ENCODE peak calls at places on chromosomes 16 and 17, in five cellular contexts. One of them, this sample, is unnamed.

GRCh38 chr17:32283745-32284207 is 18.1 kb downstream of the RHBDL3 start:
- DNase-seq in sigmoid colon: no peak
- DNase-seq in K562: no peak
- DNase-seq in transverse colon: no peak
- DNase-seq in stomach: no peak
- DNase-seq in this sample: no peak

GRCh38 chr16:48608871-48609452 is 1.0 kb downstream of the N4BP1 start:
- DNase-seq in sigmoid colon: no peak
- DNase-seq in K562: no peak
- DNase-seq in transverse colon: no peak
- DNase-seq in stomach: peak
- DNase-seq in this sample: no peak

GRCh38 chr16:27109666-27110523 is 43.2 kb downstream of the C16orf82 start:
- DNase-seq in sigmoid colon: peak
- DNase-seq in K562: peak
- DNase-seq in transverse colon: peak
- DNase-seq in stomach: peak
- DNase-seq in this sample: peak

GRCh38 chr17:17042851-17043667 is 802 bp downstream of the MPRIP start:
- DNase-seq in sigmoid colon: no peak
- DNase-seq in K562: peak
- DNase-seq in transverse colon: no peak
- DNase-seq in stomach: no peak
- DNase-seq in this sample: no peak

GRCh38 chr17:320809-321385 is 31.7 kb downstream of the RPH3AL start:
- DNase-seq in sigmoid colon: peak
- DNase-seq in K562: no peak
- DNase-seq in transverse colon: no peak
- DNase-seq in stomach: no peak
- DNase-seq in this sample: no peak

GRCh38 chr17:36814958-36815357 is 122.3 kb upstream of the LHX1 start:
- DNase-seq in sigmoid colon: no peak
- DNase-seq in K562: no peak
- DNase-seq in transverse colon: no peak
- DNase-seq in stomach: no peak
- DNase-seq in this sample: no peak

GRCh38 chr16:56246051-56246817 is 54.9 kb downstream of the GNAO1 start:
- DNase-seq in sigmoid colon: peak
- DNase-seq in K562: peak
- DNase-seq in transverse colon: no peak
- DNase-seq in stomach: no peak
- DNase-seq in this sample: peak

GRCh38 chr16:887846-888245 is 82.9 kb downstream of the LMF1 start:
- DNase-seq in sigmoid colon: peak
- DNase-seq in K562: no peak
- DNase-seq in transverse colon: no peak
- DNase-seq in stomach: no peak
- DNase-seq in this sample: no peak

GRCh38 chr17:77786740-77787505 is 171.6 kb upstream of the TNRC6C start:
- DNase-seq in sigmoid colon: no peak
- DNase-seq in K562: no peak
- DNase-seq in transverse colon: no peak
- DNase-seq in stomach: no peak
- DNase-seq in this sample: no peak

GRCh38 chr17:60327122-60327869 is 64.6 kb downstream of the USP32 start:
- DNase-seq in sigmoid colon: no peak
- DNase-seq in K562: no peak
- DNase-seq in transverse colon: no peak
- DNase-seq in stomach: no peak
- DNase-seq in this sample: no peak

DNA sequence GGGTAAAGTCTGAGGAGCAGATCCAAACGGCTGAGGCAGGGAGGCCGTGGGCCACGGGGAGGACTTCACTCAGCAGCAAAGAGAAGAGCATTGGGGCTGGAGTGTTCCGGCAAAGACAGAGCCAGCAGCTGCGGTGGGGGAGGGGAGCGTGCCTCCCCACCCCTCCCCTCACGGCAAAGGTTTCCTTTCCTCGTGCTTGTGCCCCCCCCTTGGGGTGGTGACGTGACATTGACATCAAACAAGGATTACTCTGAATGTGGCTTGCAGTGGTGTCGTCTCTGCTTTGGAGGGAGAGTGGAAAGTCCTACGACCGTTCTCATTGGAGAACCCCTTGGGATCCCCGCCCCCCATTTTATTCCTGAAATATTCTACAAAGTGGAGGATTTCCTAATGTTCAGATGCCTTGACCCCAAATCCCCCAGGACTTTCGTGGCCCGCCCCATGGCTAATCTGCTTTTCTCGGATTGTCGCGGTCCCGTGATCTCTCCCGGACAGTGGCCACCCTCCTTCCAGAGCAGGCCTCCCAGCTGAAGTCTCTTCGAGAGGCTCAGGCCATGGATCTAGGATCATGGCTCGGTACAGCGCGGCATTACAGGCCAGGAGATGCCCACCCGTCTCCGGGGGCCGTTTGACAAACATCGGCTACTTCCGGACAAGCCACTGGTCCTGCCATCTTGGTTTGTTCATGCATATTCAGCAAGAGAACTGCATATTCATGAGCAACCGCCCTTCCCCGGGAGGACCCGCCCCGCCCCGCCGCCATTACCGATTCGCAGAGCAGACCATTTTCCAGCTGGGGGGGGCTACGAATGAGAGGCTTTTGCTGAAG is 714 bp upstream of the POLR2A start:
- DNase-seq in sigmoid colon: peak
- DNase-seq in K562: peak
- DNase-seq in transverse colon: peak
- DNase-seq in stomach: peak
- DNase-seq in this sample: peak
- TF ChIP-seq EP300 in sigmoid colon: peak
- TF ChIP-seq EP300 in K562: peak
- TF ChIP-seq EP300 in transverse colon: peak
- TF ChIP-seq EP300 in stomach: peak
- TF ChIP-seq EP300 in this sample: peak

GRCh38 chr17:41583137-41584127 is 3.3 kb downstream of the KRT14 start:
- DNase-seq in sigmoid colon: no peak
- DNase-seq in K562: peak
- DNase-seq in transverse colon: peak
- DNase-seq in stomach: peak
- DNase-seq in this sample: no peak
- TF ChIP-seq CTCF in sigmoid colon: no peak
- TF ChIP-seq CTCF in K562: peak
- TF ChIP-seq CTCF in transverse colon: peak
- TF ChIP-seq CTCF in stomach: no peak
- TF ChIP-seq CTCF in this sample: no peak

DNA sequence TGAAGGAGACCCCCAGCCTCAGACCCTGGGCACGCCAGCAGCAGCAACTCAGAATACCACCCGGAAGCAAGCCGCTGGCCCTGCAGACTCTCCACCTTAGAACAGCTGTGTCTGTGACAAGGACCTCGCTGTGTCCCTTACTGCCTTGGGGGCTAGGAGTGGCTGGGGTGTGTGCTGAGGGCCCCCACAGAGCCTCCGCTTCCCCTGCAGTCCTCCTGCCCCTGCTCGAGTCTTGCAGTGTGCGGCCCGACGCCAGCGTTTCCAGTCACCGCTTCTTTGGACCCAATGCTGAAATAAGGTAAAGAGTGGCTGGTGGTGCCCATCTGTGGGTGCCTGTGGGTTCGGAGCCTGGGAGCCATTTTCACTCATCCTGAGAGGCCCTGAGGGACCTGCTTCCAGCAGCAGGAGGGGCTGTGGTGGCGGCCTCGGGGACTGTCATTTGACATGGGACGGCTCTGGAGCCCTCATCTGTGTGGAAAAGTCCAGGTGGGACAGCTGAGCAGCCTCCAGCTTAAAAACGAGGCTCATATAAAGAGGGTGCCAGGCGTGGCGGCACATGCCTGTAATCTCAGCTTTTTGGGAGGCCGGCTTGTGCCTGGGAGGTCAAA is 14.7 kb upstream of the MC1R start:
- DNase-seq in sigmoid colon: peak
- DNase-seq in K562: no peak
- DNase-seq in transverse colon: no peak
- DNase-seq in stomach: no peak
- DNase-seq in this sample: no peak
- H3K27ac ChIP-seq in sigmoid colon: no peak
- H3K27ac ChIP-seq in K562: no peak
- H3K27ac ChIP-seq in transverse colon: no peak
- H3K27ac ChIP-seq in stomach: no peak
- H3K27ac ChIP-seq in this sample: no peak

DNA sequence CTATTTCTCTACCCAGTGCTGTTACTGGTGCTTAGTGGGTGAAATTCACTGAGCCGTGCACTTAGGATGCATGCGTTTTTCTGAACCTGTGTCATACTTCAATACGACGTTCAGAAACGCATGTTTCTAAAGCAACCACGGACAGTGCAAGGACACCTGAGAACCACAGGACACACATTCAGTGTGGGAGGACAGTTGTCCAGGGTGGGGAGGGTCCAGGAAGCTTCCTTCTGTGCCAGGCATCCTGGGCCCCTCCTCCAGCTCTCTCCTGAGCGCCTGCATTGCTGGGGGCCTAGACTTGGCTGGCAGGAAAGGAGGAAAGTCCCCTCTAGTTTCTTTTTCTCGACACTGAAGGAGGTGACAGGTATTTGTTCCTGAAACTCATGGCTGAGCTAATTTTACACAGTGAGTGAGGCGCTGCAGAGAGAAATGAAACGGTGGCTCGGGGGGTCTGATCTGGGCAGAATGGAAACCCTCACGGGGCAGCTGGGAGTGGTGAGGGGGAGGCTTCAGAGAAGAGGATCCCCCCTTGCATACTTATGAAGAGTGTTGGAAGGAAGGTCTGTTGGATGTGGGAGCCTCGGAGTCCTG is 89.9 kb downstream of the IRF8 start:
- DNase-seq in sigmoid colon: peak
- DNase-seq in K562: no peak
- DNase-seq in transverse colon: peak
- DNase-seq in stomach: no peak
- DNase-seq in this sample: no peak
- TF ChIP-seq EP300 in sigmoid colon: no peak
- TF ChIP-seq EP300 in K562: no peak
- TF ChIP-seq EP300 in transverse colon: no peak
- TF ChIP-seq EP300 in stomach: no peak
- TF ChIP-seq EP300 in this sample: no peak

DNA sequence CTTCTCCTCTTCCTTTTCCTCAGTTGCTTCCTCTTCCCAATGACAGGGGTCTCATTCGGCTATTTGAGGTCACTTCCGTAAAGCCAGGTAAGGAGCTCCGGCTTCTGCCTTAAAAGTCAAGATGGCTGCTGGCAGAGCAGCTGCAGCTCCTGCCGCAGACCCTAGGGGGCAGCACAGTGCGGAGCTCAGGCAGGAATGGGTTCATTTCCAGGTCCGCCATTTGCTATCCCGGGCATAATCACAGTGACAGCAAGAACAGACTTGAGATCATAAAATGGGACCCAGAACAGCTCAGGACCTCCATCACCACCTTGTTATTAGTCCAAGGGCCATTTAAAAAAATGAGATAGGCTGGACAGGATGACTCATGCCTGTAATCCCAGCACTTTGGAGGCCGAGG is 199.5 kb downstream of the ZNF18 start:
- DNase-seq in sigmoid colon: no peak
- DNase-seq in K562: peak
- DNase-seq in transverse colon: no peak
- DNase-seq in stomach: no peak
- DNase-seq in this sample: no peak
- TF ChIP-seq CTCF in sigmoid colon: no peak
- TF ChIP-seq CTCF in K562: peak
- TF ChIP-seq CTCF in transverse colon: no peak
- TF ChIP-seq CTCF in stomach: no peak
- TF ChIP-seq CTCF in this sample: no peak

GRCh38 chr16:17304124-17304813 is 166.5 kb downstream of the XYLT1 start:
- DNase-seq in sigmoid colon: no peak
- DNase-seq in K562: no peak
- DNase-seq in transverse colon: peak
- DNase-seq in stomach: peak
- DNase-seq in this sample: no peak
- H3K27ac ChIP-seq in sigmoid colon: peak
- H3K27ac ChIP-seq in K562: no peak
- H3K27ac ChIP-seq in transverse colon: peak
- H3K27ac ChIP-seq in stomach: peak
- H3K27ac ChIP-seq in this sample: no peak

GRCh38 chr16:15516609-15517008 is 82.2 kb downstream of the BMERB1 start:
- DNase-seq in sigmoid colon: no peak
- DNase-seq in K562: no peak
- DNase-seq in transverse colon: no peak
- DNase-seq in stomach: no peak
- DNase-seq in this sample: no peak

GRCh38 chr16:15517743-15518142 is 83.4 kb downstream of the BMERB1 start:
- DNase-seq in sigmoid colon: no peak
- DNase-seq in K562: no peak
- DNase-seq in transverse colon: no peak
- DNase-seq in stomach: no peak
- DNase-seq in this sample: no peak

GRCh38 chr16:15519767-15520166 is 85.4 kb downstream of the BMERB1 start:
- DNase-seq in sigmoid colon: no peak
- DNase-seq in K562: no peak
- DNase-seq in transverse colon: no peak
- DNase-seq in stomach: no peak
- DNase-seq in this sample: no peak

GRCh38 chr16:15515992-15516391 is 81.6 kb downstream of the BMERB1 start:
- DNase-seq in sigmoid colon: no peak
- DNase-seq in K562: no peak
- DNase-seq in transverse colon: no peak
- DNase-seq in stomach: no peak
- DNase-seq in this sample: no peak

GRCh38 chr16:15518412-15519351 is 84.3 kb downstream of the BMERB1 start:
- DNase-seq in sigmoid colon: peak
- DNase-seq in K562: no peak
- DNase-seq in transverse colon: no peak
- DNase-seq in stomach: no peak
- DNase-seq in this sample: peak
- TF ChIP-seq EP300 in sigmoid colon: no peak
- TF ChIP-seq EP300 in K562: no peak
- TF ChIP-seq EP300 in transverse colon: no peak
- TF ChIP-seq EP300 in stomach: peak
- TF ChIP-seq EP300 in this sample: no peak

DNA sequence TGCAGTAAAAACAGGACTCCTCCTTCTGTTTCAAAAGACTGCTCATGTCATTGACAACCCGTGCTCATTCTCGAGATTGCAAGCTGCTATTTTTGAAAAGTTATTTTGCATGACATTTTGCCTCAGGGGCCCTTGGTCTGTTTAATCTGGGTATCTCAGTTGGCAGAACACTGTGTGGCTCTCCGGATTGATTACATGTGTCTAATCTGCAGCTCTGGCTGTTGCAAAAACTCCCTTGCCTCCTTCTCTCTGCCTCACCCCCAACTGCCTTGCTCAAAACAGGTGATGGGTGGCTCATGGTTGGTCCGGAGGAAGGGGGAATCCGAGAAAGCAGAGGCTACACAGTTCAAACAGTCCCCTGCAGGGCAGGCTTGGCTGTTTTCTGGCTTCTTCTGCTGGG is 25.3 kb downstream of the GINS3 start:
- DNase-seq in sigmoid colon: no peak
- DNase-seq in K562: no peak
- DNase-seq in transverse colon: no peak
- DNase-seq in stomach: no peak
- DNase-seq in this sample: no peak
- TF ChIP-seq CTCF in sigmoid colon: no peak
- TF ChIP-seq CTCF in K562: no peak
- TF ChIP-seq CTCF in transverse colon: no peak
- TF ChIP-seq CTCF in stomach: no peak
- TF ChIP-seq CTCF in this sample: no peak